ENCODE peak calls at places on chromosome 3, in nine cellular contexts. Q is AG09319, X is dermis blood vessel endothelial cell, P is H9, C is left colon, I is NCI-H1417, F is GM10248, B is RWPE1, K is RCC 7860. Y is an unnamed sample.

GRCh38 chr3:35528728-35529127 is 110.6 kb upstream of the ARPP21 start:
- DNase-seq in Q (no peak), X (no peak), P (no peak), C (no peak), I (no peak), F (no peak), B (no peak), K (peak), Y (no peak)

GRCh38 chr3:99114565-99115291 is 213.2 kb upstream of the DCBLD2 start:
- DNase-seq in Q (no peak), X (peak), P (peak), C (no peak), I (no peak), F (no peak), B (peak), K (peak), Y (no peak)

GRCh38 chr3:167917969-167918368 is 177.8 kb downstream of the GOLIM4 start:
- DNase-seq in Q (no peak), X (no peak), P (no peak), C (no peak), I (no peak), F (no peak), B (no peak), K (no peak), Y (no peak)

GRCh38 chr3:120931593-120931992 is 23.6 kb downstream of the STXBP5L start:
- DNase-seq in Q (no peak), X (no peak), P (no peak), C (no peak), I (no peak), F (no peak), B (no peak), K (no peak), Y (no peak)

GRCh38 chr3:81198766-81199165 is 562.7 kb downstream of the GBE1 start:
- DNase-seq in Q (no peak), X (no peak), P (no peak), C (no peak), I (no peak), F (no peak), B (no peak), K (no peak), Y (no peak)

GRCh38 chr3:123700791-123701712 is 116.2 kb upstream of the HACD2 start:
- DNase-seq in Q (no peak), X (no peak), P (no peak), C (peak), I (no peak), F (no peak), B (no peak), K (no peak), Y (no peak)

GRCh38 chr3:146093928-146094327 is 67.1 kb downstream of the PLOD2 start:
- DNase-seq in Q (no peak), X (peak), P (no peak), C (no peak), I (no peak), F (no peak), B (no peak), K (no peak), Y (no peak)

GRCh38 chr3:141377377-141377776 is 9.1 kb downstream of the ZBTB38 start:
- DNase-seq in Q (no peak), X (no peak), P (no peak), C (no peak), I (no peak), F (no peak), B (no peak), K (no peak), Y (no peak)

GRCh38 chr3:37862712-37863551 is 1.3 kb downstream of the CTDSPL start:
- DNase-seq in Q (no peak), X (peak), P (peak), C (peak), I (peak), F (no peak), B (peak), K (no peak), Y (no peak)

GRCh38 chr3:54882114-54882833 is 45.6 kb downstream of the LRTM1 start:
- DNase-seq in Q (peak), X (no peak), P (no peak), C (no peak), I (no peak), F (no peak), B (peak), K (peak), Y (no peak)

GRCh38 chr3:49673131-49673714 is 928 bp upstream of the APEH start:
- DNase-seq in Q (no peak), X (peak), P (no peak), C (no peak), I (no peak), F (peak), B (peak), K (peak), Y (no peak)

GRCh38 chr3:190385835-190386688 is 1.9 kb upstream of the CLDN16 start:
- DNase-seq in Q (peak), X (peak), P (no peak), C (no peak), I (no peak), F (no peak), B (peak), K (peak), Y (no peak)

GRCh38 chr3:53255775-53256703 is at the start of gene TKT:
- DNase-seq in Q (peak), X (peak), P (peak), C (peak), I (peak), F (peak), B (peak), K (peak), Y (peak)

GRCh38 chr3:116005404-116005803 is 382.1 kb downstream of the GAP43 start:
- DNase-seq in Q (peak), X (no peak), P (no peak), C (peak), I (peak), F (no peak), B (peak), K (peak), Y (no peak)

GRCh38 chr3:127773752-127774395 is 48.4 kb downstream of the MGLL start:
- DNase-seq in Q (no peak), X (no peak), P (no peak), C (no peak), I (no peak), F (no peak), B (no peak), K (no peak), Y (no peak)

GRCh38 chr3:11507719-11508118 is 136.0 kb downstream of the VGLL4 start:
- DNase-seq in Q (no peak), X (no peak), P (no peak), C (no peak), I (no peak), F (no peak), B (no peak), K (no peak), Y (no peak)

Y was measured in immature natural killer cell.